ENCODE peak calls at places on chromosomes 3 and 15, in four cellular contexts. U, A, F and T are unnamed samples.

GRCh38 chr3:156751461-156752025 is 74.6 kb upstream of the LEKR1 start:
- DNase-seq in F (no peak), A (no peak), U (no peak), T (no peak)

GRCh38 chr15:66894986-66895780 is 170.2 kb upstream of the SMAD3 start:
- DNase-seq in U (no peak), F (no peak), A (no peak), T (no peak)

GRCh38 chr3:13452490-13453335 is 27.4 kb upstream of the HDAC11 start:
- DNase-seq in U (peak; percentile 31), A (peak; percentile 63), F (peak; percentile 63), T (peak; percentile 51)

GRCh38 chr15:99729920-99730319 is 3.3 kb downstream of the LYSMD4 start:
- DNase-seq in F (no peak), A (no peak), U (no peak), T (peak; percentile 13)

GRCh38 chr15:98888839-98889479 is 118.6 kb downstream of the PGPEP1L start:
- DNase-seq in A (no peak), F (no peak), U (no peak), T (no peak)

GRCh38 chr3:171058058-171058457 is 31.5 kb upstream of the SLC2A2 start:
- DNase-seq in F (no peak), U (no peak), A (no peak), T (no peak)

GRCh38 chr3:192906940-192907339 is 10.7 kb downstream of the MB21D2 start:
- DNase-seq in A (no peak), U (no peak), F (no peak), T (no peak)

GRCh38 chr15:50824507-50824906 is 59.0 kb upstream of the SPPL2A start:
- DNase-seq in U (no peak), F (no peak), A (no peak), T (no peak)

GRCh38 chr15:65033659-65034269 is 4.3 kb upstream of the MTFMT start:
- DNase-seq in F (peak; percentile 63), U (peak; percentile 31), A (peak; percentile 49), T (no peak)

GRCh38 chr3:120678331-120678845 is 3.7 kb downstream of the HGD start:
- DNase-seq in A (peak; percentile 7), U (no peak), F (peak; percentile 96), T (no peak)

GRCh38 chr3:194718069-194718468 is 32.4 kb downstream of the FAM43A start:
- DNase-seq in U (no peak), F (no peak), A (no peak), T (no peak)

GRCh38 chr15:62779041-62779810 is 263.3 kb upstream of the TPM1 start:
- DNase-seq in U (no peak), A (no peak), F (no peak), T (no peak)

GRCh38 chr15:50353251-50353998 is 1.6 kb downstream of the GABPB1 start:
- DNase-seq in F (no peak), U (no peak), A (peak; percentile 26), T (no peak)

GRCh38 chr3:72413228-72413627 is 435.0 kb downstream of the SHQ1 start:
- DNase-seq in A (no peak), U (no peak), F (peak; percentile 39), T (no peak)

GRCh38 chr15:85580914-85581313 is 200.5 kb downstream of the AKAP13 start:
- DNase-seq in F (no peak), A (no peak), U (no peak), T (no peak)

GRCh38 chr3:59327324-59327939 is 277.6 kb upstream of the CFAP20DC start:
- DNase-seq in U (no peak), A (no peak), F (no peak), T (no peak)

GRCh38 chr15:101675796-101676582 is 23.8 kb upstream of the TM2D3 start:
- DNase-seq in A (no peak), U (no peak), F (no peak), T (no peak)

GRCh38 chr3:37346227-37347005 is 172.0 kb upstream of the LRRFIP2 start:
- DNase-seq in A (no peak), U (no peak), F (no peak), T (no peak)

GRCh38 chr3:36907911-36908646 is 36.8 kb downstream of the TRANK1 start:
- DNase-seq in U (no peak), A (peak; percentile 49), F (peak; percentile 25), T (peak; percentile 46)

GRCh38 chr15:56837281-56837680 is 81.2 kb upstream of the TCF12 start:
- DNase-seq in F (no peak), U (no peak), A (no peak), T (no peak)

GRCh38 chr3:141266797-141267555 is 35.4 kb downstream of the PXYLP1 start:
- DNase-seq in U (no peak), F (no peak), A (no peak), T (no peak)

GRCh38 chr15:61173899-61174689 is 55.0 kb downstream of the RORA start:
- DNase-seq in U (no peak), A (no peak), F (no peak), T (no peak)

GRCh38 chr15:75151214-75152128 is 50.2 kb upstream of the C15orf39 start:
- DNase-seq in F (no peak), A (no peak), U (no peak), T (no peak)

GRCh38 chr3:44721231-44722102 is 8.0 kb upstream of the ZNF501 start:
- DNase-seq in A (no peak), U (no peak), F (no peak), T (no peak)

GRCh38 chr3:159616234-159616825 is 372.3 kb upstream of the IL12A start:
- DNase-seq in F (no peak), U (no peak), A (no peak), T (no peak)

GRCh38 chr15:25708391-25708790 is 154.7 kb downstream of the ATP10A start:
- DNase-seq in F (no peak), A (no peak), U (no peak), T (no peak)

GRCh38 chr15:25711164-25711563 is 152.0 kb downstream of the ATP10A start:
- DNase-seq in U (no peak), A (no peak), F (no peak), T (no peak)

GRCh38 chr15:25709437-25710159 is 153.5 kb downstream of the ATP10A start:
- DNase-seq in U (no peak), A (no peak), F (no peak), T (no peak)

GRCh38 chr15:25711691-25712090 is 151.4 kb downstream of the ATP10A start:
- DNase-seq in U (no peak), F (no peak), A (no peak), T (no peak)

DNA sequence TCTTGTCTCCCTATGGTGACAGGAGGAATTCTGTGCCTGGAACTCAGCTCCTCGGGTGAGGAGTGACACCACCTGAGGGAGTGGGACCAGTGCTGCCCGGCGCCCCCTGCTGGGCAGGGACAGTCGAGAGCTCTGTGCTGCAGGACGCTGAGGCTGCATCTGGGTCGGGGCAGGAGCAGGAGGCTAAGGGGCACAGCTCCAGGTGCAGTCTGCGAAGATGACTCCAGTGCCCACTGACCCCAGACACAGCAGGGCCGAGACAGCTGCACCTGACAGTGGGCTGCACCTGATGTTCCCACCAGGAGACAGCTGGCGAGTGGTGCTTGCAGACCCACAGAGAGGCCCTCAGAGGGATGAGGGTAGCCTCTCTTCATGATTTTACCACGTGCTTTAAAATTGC is 152.9 kb downstream of the ATP10A start:
- DNase-seq in A (peak; percentile 58), F (peak; percentile 18), U (no peak), T (no peak)
- TF ChIP-seq TCF7L2 in A (no peak), F (no peak), U (no peak), T (no peak)

GRCh38 chr3:79284781-79285180 is 483.0 kb downstream of the ROBO1 start:
- DNase-seq in F (no peak), U (no peak), A (no peak), T (no peak)
- H3K27me3 ChIP-seq in F (no peaks in the 10 kb centered on the region), U (no peaks in the 10 kb centered on the region), A (no peaks in the 10 kb centered on the region), T (no peaks in the 10 kb centered on the region)

GRCh38 chr15:68373028-68373427 is 58.9 kb downstream of the ITGA11 start:
- DNase-seq in F (no peak), A (no peak), U (no peak), T (no peak)

GRCh38 chr15:68371851-68372250 is 60.1 kb downstream of the ITGA11 start:
- DNase-seq in F (no peak), U (no peak), A (no peak), T (no peak)

GRCh38 chr15:68371160-68371559 is 60.8 kb downstream of the ITGA11 start:
- DNase-seq in A (no peak), F (no peak), U (no peak), T (no peak)

GRCh38 chr15:68370768-68371151 is 61.2 kb downstream of the ITGA11 start:
- DNase-seq in U (no peak), F (no peak), A (no peak), T (no peak)

DNA sequence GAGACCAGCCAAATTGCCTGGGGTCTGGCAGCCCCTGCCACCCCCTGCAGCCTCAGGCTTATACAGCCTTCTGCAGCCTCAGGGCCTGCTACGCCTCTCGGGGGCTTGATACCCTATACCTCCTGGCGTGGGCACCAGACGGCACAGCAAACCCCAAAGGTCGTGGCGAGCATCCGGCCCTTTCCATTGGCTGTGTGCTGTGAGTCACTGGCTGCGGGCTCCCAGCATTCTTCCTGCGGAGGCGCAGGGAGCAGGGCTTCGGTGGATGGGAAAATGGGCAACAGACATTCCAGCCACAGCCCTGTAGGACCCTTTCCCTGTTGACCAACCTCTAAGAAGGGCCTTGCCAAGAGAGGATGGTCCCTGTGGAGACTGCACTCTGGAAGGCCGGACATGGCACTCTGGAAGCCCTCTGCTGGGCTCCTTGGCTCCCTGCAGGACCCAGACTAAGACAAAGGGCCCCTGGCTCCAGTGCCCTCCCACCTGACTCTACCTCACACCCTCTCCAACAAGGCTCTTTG is 59.6 kb downstream of the ITGA11 start:
- DNase-seq in F (peak; percentile 16), U (peak; percentile 18), A (peak; percentile 27), T (no peak)
- TF ChIP-seq SIN3A in F (no peak), U (no peak), A (no peak), T (no peak)

GRCh38 chr3:78728406-78729145 is 1039.2 kb downstream of the ROBO1 start:
- DNase-seq in A (no peak), F (no peak), U (no peak), T (no peak)
- TF ChIP-seq TCF7L2 in A (no peak), F (no peak), U (no peak), T (no peak)

GRCh38 chr3:10666621-10667020 is 149.4 kb upstream of the SLC6A11 start:
- DNase-seq in A (no peak), U (no peak), F (no peak), T (no peak)
- H3K27me3 ChIP-seq in A (peaks cover 4% of the 10 kb centered on the region), U (peaks cover 29% of the 10 kb centered on the region), F (peaks cover 21% of the 10 kb centered on the region), T (peaks cover 4% of the 10 kb centered on the region)

DNA sequence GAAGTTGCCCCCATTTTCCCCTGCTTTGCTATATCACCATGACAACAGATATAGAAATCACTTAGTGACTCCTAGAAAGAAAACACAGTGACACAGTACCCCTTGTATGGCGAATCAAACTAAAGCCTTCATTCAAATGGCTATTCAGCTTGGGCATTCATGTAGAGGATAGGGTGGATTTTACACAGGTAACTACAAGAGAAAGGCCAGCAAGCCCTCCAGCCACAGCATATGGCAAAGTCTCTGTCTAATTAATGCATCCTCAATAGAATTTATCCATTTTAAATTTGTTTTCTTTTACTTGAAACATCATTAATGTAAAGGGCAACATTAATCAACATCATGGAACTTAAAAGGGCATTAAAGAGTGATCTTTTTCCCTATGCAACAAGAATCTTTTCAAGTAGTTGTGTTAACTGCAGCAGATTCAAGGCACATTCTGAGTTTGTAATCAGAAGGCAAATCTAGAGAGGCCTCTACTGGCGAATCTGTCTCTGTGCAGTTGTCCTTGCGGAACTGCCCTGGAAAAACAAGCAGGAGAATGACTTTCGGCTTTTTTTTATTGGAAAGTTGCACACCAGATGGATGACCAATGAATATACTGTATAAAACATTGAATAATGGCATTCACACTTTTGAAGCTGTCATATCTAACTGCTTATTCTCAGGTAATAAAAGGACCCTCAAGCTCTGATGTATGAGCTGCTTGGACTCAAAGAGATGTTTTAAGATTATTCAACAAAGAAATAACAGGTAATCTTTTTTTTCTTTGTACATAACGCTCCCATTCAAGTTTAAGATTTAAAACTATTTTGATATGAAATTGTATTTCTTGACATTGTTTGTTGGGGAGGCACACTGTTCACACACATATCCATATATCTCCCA is 621.6 kb upstream of the AGTR1 start:
- DNase-seq in U (peak; percentile 38), A (no peak), F (peak; percentile 16), T (no peak)
- TF ChIP-seq SIN3A in U (no peak), A (no peak), F (no peak), T (no peak)